ENCODE peak calls at places on chromosomes 2 and 18, in six cellular contexts. K is smooth muscle cell of the brain vasculature; S is stimulated activated CD4-positive, alpha-beta T cell treated with anti-CD3 and anti-CD28 coated beads, Interleukin-4, amount 100 ng/mL, for 4 hours; C is naive thymus-derived CD8-positive, alpha-beta T cell; H is lung; L is EH. Y is an unnamed sample.

GRCh38 chr2:120775261-120775660 is 39.6 kb downstream of the GLI2 start:
- DNase-seq in H (no peak), L (no peak), S (no peak), K (no peak), C (no peak), Y (no peak)

GRCh38 chr2:148965596-148966431 is 72.7 kb upstream of the LYPD6B start:
- DNase-seq in K (no peak), L (no peak), H (peak; percentile 41), C (no peak), S (no peak), Y (no peak)

GRCh38 chr2:20190170-20190569 is 34.8 kb downstream of the SDC1 start:
- DNase-seq in C (no peak), S (no peak), H (no peak), K (no peak), L (no peak), Y (no peak)

GRCh38 chr2:37982147-37982582 is 57.1 kb downstream of the RMDN2 start:
- DNase-seq in C (peak; percentile 42), L (peak; percentile 70), S (peak; percentile 32), K (peak; percentile 51), H (peak; percentile 73), Y (no peak)

GRCh38 chr18:45111507-45111858 is 430.8 kb downstream of the SETBP1 start:
- DNase-seq in S (no peak), H (no peak), K (no peak), L (no peak), C (no peak), Y (no peak)

GRCh38 chr2:20164061-20164733 is 60.7 kb downstream of the SDC1 start:
- DNase-seq in H (no peak), S (no peak), K (no peak), L (peak; percentile 21), C (no peak), Y (no peak)

GRCh38 chr2:74566423-74567085 is 12.0 kb downstream of the DOK1 start:
- DNase-seq in C (no peak), H (no peak), S (no peak), L (peak; percentile 99), K (peak; percentile 69), Y (peak; percentile 52)

GRCh38 chr2:1846046-1847015 is 102.0 kb upstream of the PXDN start:
- DNase-seq in C (no peak), S (no peak), L (no peak), K (no peak), H (no peak), Y (no peak)

GRCh38 chr2:234615643-234616356 is 118.9 kb upstream of the ARL4C start:
- DNase-seq in K (no peak), H (no peak), C (no peak), S (no peak), L (peak; percentile 41), Y (no peak)

GRCh38 chr2:205188516-205189138 is 493.7 kb upstream of the NRP2 start:
- DNase-seq in H (peak; percentile 44), L (peak; percentile 77), K (peak; percentile 85), S (no peak), C (no peak), Y (no peak)

GRCh38 chr2:85886585-85886984 is 2.2 kb downstream of the ST3GAL5 start:
- DNase-seq in S (peak; percentile 77), L (peak; percentile 98), K (no peak), H (peak; percentile 69), C (no peak), Y (peak; percentile 80)